ENCODE peak calls at places on chromosomes 12 and 14, in nine cellular contexts. O is GM20000; G is hepatocyte; F is K562; V is fibroblast of lung; N is sigmoid colon; Z is GM12865; A is CD4-positive, alpha-beta T cell; P is mesothelial cell of epicardium. J is an unnamed sample.
A peak's percentile ranks its signal among the peaks of the same experiment; 100 is the strongest.

GRCh38 chr14:68248481-68249255 is 429.1 kb downstream of the RAD51B start:
- DNase-seq in O (peak; percentile 45), A (no peak), F (no peak), P (no peak), V (peak; percentile 81), G (peak; percentile 74), Z (peak; percentile 81), N (peak; percentile 77), J (no peak)

GRCh38 chr12:32273063-32273521 is 126.3 kb upstream of the FGD4 start:
- DNase-seq in V (peak; percentile 37), F (no peak), A (no peak), P (no peak), G (no peak), O (peak; percentile 28), Z (peak; percentile 77), N (no peak), J (no peak)

GRCh38 chr14:104424406-104425072 is 155.0 kb upstream of the C14orf180 start:
- DNase-seq in F (no peak), A (no peak), N (peak; percentile 50), O (no peak), Z (no peak), P (no peak), G (peak; percentile 54), V (no peak), J (no peak)

GRCh38 chr14:93133476-93133875 is 17.8 kb upstream of the ITPK1 start:
- DNase-seq in P (no peak), O (no peak), G (peak; percentile 62), Z (no peak), V (no peak), N (peak; percentile 81), A (no peak), F (no peak), J (no peak)

GRCh38 chr12:107330901-107331431 is 237.6 kb upstream of the CRY1 start:
- DNase-seq in V (no peak), F (no peak), G (no peak), A (no peak), O (no peak), P (no peak), Z (no peak), N (no peak), J (no peak)

GRCh38 chr14:56494167-56494566 is 85.4 kb upstream of the TMEM260 start:
- DNase-seq in Z (no peak), V (no peak), P (no peak), F (no peak), G (no peak), A (no peak), N (no peak), O (no peak), J (no peak)

GRCh38 chr14:68672609-68673285 is 120.1 kb downstream of the ZFP36L1 start:
- DNase-seq in F (no peak), Z (peak; percentile 28), V (no peak), N (peak; percentile 65), P (no peak), A (no peak), O (no peak), G (no peak), J (no peak)

GRCh38 chr12:130480887-130481286 is 143.2 kb downstream of the PIWIL1 start:
- DNase-seq in O (no peak), Z (no peak), V (no peak), A (no peak), P (no peak), G (no peak), F (no peak), N (no peak), J (no peak)

GRCh38 chr12:32390572-32391219 is 8.7 kb upstream of the FGD4 start:
- DNase-seq in G (no peak), F (no peak), N (no peak), Z (no peak), A (no peak), O (peak; percentile 44), P (no peak), V (peak; percentile 20), J (no peak)

GRCh38 chr14:21428930-21429329 is 27.0 kb downstream of the CHD8 start:
- DNase-seq in A (no peak), O (no peak), P (no peak), F (no peak), N (no peak), G (no peak), V (no peak), Z (no peak), J (no peak)

GRCh38 chr14:68808696-68809095 is 15.8 kb upstream of the ZFP36L1 start:
- DNase-seq in V (no peak), G (no peak), O (no peak), P (no peak), N (peak; percentile 69), A (no peak), Z (no peak), F (no peak), J (no peak)

GRCh38 chr14:71693373-71693772 is 238.9 kb upstream of the RGS6 start:
- DNase-seq in O (no peak), Z (no peak), N (no peak), V (peak; percentile 82), F (no peak), P (no peak), G (no peak), A (no peak), J (no peak)

GRCh38 chr12:108515916-108516315 is 839 bp downstream of the FICD start:
- DNase-seq in G (no peak), V (no peak), N (no peak), F (no peak), A (no peak), P (no peak), Z (peak; percentile 59), O (no peak), J (peak; percentile 51)

GRCh38 chr14:77248666-77249065 is 22.3 kb downstream of the NGB start:
- DNase-seq in P (no peak), F (no peak), O (no peak), Z (no peak), G (no peak), N (no peak), V (peak; percentile 9), A (no peak), J (no peak)

GRCh38 chr12:68272732-68273131 is 19.3 kb upstream of the IL22 start:
- DNase-seq in Z (no peak), N (no peak), O (no peak), V (no peak), A (no peak), G (no peak), F (no peak), P (no peak), J (no peak)

GRCh38 chr12:106582264-106582591 is 576 bp upstream of the RFX4 start:
- DNase-seq in G (no peak), O (no peak), N (no peak), A (no peak), V (no peak), Z (no peak), P (no peak), F (no peak), J (no peak)

GRCh38 chr14:95462491-95462890 is 54.0 kb downstream of the SYNE3 start:
- DNase-seq in Z (no peak), V (no peak), F (no peak), A (no peak), N (no peak), G (no peak), O (no peak), P (no peak), J (no peak)

GRCh38 chr12:11553871-11554533 is 95.5 kb upstream of the ETV6 start:
- DNase-seq in G (peak; percentile 71), Z (peak; percentile 92), V (peak; percentile 57), F (peak; percentile 34), N (peak; percentile 72), A (peak; percentile 32), O (peak; percentile 85), P (no peak), J (no peak)

GRCh38 chr14:101256266-101256665 is 305.0 kb upstream of the DIO3 start:
- DNase-seq in Z (no peak), F (no peak), O (no peak), A (no peak), P (no peak), V (no peak), N (no peak), G (no peak), J (no peak)

GRCh38 chr14:101253948-101254347 is 307.3 kb upstream of the DIO3 start:
- DNase-seq in G (no peak), Z (no peak), P (no peak), A (no peak), N (no peak), F (no peak), V (no peak), O (no peak), J (peak; percentile 77)

GRCh38 chr14:101252443-101253214 is 308.7 kb upstream of the DIO3 start:
- DNase-seq in O (no peak), P (no peak), N (no peak), V (no peak), A (no peak), Z (no peak), G (no peak), F (no peak), J (peak; percentile 64)

GRCh38 chr14:101255765-101256125 is 305.6 kb upstream of the DIO3 start:
- DNase-seq in F (no peak), V (no peak), A (no peak), O (no peak), Z (no peak), P (no peak), G (no peak), N (no peak), J (no peak)

GRCh38 chr14:101254805-101255764 is 306.2 kb upstream of the DIO3 start:
- DNase-seq in N (peak; percentile 64), Z (no peak), F (no peak), G (peak; percentile 2), O (peak; percentile 8), P (no peak), A (no peak), V (peak; percentile 86), J (peak; percentile 77)
- TF ChIP-seq CTCF in N (no peak), Z (no peak), F (no peak), G (no peak), O (no peak), P (no peak), A (no peak), V (no peak), J (no peak)

DNA sequence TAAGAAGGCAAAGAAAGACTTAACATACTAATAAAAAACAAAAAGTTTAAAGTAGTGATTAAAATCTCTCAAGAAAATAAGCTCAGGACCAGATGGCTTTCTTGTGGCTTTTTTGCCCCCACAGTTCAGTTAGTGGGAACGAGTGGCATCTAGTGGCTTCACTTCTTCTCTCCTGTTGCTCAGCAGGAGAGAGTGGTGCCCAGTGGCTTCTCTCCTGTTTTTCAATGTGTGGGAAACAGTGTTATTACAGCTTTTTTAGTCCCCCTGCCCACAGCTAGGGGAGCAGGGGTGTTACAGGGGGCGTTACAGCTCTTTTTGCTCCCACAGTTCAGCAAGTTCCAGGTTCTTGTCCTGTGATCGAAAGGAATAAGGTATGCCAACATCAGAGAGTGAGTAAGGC is 135.2 kb downstream of the RERGL start:
- DNase-seq in P (no peak), O (no peak), N (no peak), G (no peak), A (no peak), V (no peak), Z (no peak), F (no peak), J (no peak)
- TF ChIP-seq CTCF in P (no peak), O (no peak), N (no peak), G (no peak), A (no peak), V (no peak), Z (no peak), F (no peak), J (no peak)

GRCh38 chr14:53327716-53328115 is 174.6 kb upstream of the DDHD1 start:
- DNase-seq in O (no peak), N (no peak), F (no peak), P (no peak), A (no peak), V (peak; percentile 78), G (no peak), Z (no peak), J (no peak)
- TF ChIP-seq CTCF in O (no peak), N (no peak), F (no peak), P (no peak), A (no peak), V (peak; percentile 5), G (no peak), Z (no peak), J (no peak)

GRCh38 chr12:88052686-88053085 is 23.5 kb upstream of the C12orf50 start:
- DNase-seq in V (peak; percentile 34), F (peak; percentile 27), P (no peak), O (no peak), A (no peak), N (no peak), Z (peak; percentile 26), G (peak; percentile 42), J (no peak)
- TF ChIP-seq CTCF in V (peak; percentile 68), F (peak; percentile 62), P (no peak), O (peak; percentile 27), A (no peak), N (no peak), Z (peak; percentile 17), G (peak; percentile 52), J (peak; percentile 63)